ENCODE peak calls at places on chromosomes 16 and 17, in five cellular contexts. One of them, this sample, is unnamed.

GRCh38 chr16:83176802-83177201 is 550.0 kb downstream of the CDH13 start:
- DNase-seq in GM12878: no peak
- DNase-seq in upper lobe of right lung: no peak
- DNase-seq in colonic mucosa: no peak
- DNase-seq in spleen: no peak
- DNase-seq in this sample: no peak

GRCh38 chr17:50177983-50178834 is 12.4 kb downstream of the SGCA start:
- DNase-seq in GM12878: no peak
- DNase-seq in upper lobe of right lung: peak; percentile 88
- DNase-seq in colonic mucosa: peak; percentile 84
- DNase-seq in spleen: peak; percentile 91
- DNase-seq in this sample: peak; percentile 79

GRCh38 chr16:3328643-3329042 is 23.3 kb downstream of the ZNF75A start:
- DNase-seq in GM12878: no peak
- DNase-seq in upper lobe of right lung: no peak
- DNase-seq in colonic mucosa: peak; percentile 68
- DNase-seq in spleen: no peak
- DNase-seq in this sample: peak; percentile 57

GRCh38 chr17:32513579-32513978 is 26.8 kb downstream of the CDK5R1 start:
- DNase-seq in GM12878: no peak
- DNase-seq in upper lobe of right lung: no peak
- DNase-seq in colonic mucosa: no peak
- DNase-seq in spleen: no peak
- DNase-seq in this sample: no peak

GRCh38 chr16:2474877-2475412 is at the start of gene TBC1D24:
- DNase-seq in GM12878: no peak
- DNase-seq in upper lobe of right lung: peak; percentile 95
- DNase-seq in colonic mucosa: peak; percentile 87
- DNase-seq in spleen: peak; percentile 97
- DNase-seq in this sample: peak; percentile 90

GRCh38 chr16:50173318-50173717 is 20.2 kb downstream of the TENT4B start:
- DNase-seq in GM12878: no peak
- DNase-seq in upper lobe of right lung: no peak
- DNase-seq in colonic mucosa: no peak
- DNase-seq in spleen: no peak
- DNase-seq in this sample: no peak

GRCh38 chr16:69924777-69925191 is 26.4 kb upstream of the CLEC18A start:
- DNase-seq in GM12878: no peak
- DNase-seq in upper lobe of right lung: no peak
- DNase-seq in colonic mucosa: no peak
- DNase-seq in spleen: no peak
- DNase-seq in this sample: no peak

GRCh38 chr17:29931253-29931932 is 1.4 kb upstream of the SSH2 start:
- DNase-seq in GM12878: peak; percentile 90
- DNase-seq in upper lobe of right lung: peak; percentile 68
- DNase-seq in colonic mucosa: peak; percentile 75
- DNase-seq in spleen: peak; percentile 83
- DNase-seq in this sample: peak; percentile 70

GRCh38 chr17:27320222-27320560 is 26.3 kb downstream of the WSB1 start:
- DNase-seq in GM12878: no peak
- DNase-seq in upper lobe of right lung: no peak
- DNase-seq in colonic mucosa: no peak
- DNase-seq in spleen: no peak
- DNase-seq in this sample: no peak

DNA sequence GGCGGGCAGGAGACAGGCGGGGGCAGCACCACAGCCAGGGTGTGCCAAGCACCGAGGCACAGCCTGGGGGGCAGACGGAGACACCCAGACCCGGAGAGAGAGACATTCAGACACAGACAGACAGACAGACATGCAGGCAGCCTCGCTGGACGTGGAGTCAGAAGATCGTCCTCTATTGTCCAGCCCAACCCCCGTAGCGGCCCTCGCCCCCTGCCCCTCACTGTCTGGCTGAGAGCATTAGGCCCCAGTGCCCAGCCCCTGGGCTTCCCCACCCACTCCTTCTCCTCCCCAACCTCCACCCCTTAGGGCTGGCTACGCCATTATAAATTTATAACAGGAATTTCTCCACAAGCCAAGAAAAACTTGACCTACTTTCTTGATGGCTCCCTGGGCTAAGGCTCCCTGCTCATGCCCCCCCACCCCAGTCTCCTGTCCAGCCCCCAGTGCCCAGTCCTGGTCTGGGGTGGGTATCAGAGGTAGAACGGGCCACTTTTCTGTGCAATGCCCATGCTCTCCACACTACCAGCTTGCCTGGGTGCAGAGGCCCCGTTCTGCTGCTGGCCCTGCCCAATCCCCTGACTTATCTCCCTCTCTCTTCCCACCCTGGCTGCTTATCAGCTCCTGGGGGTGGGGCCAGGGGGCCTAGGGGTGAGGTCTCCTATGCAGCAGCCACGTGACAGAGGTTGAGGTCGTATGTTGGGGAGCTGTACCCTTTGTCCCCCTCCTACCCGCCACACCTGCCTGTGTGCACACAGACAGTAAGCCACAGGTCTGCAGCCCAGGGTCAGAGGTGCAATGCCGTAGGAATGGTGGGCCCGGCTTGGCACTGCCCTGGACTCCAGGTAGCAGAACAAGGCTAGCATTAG is 9.9 kb downstream of the THRA start:
- DNase-seq in GM12878: no peak
- DNase-seq in upper lobe of right lung: no peak
- DNase-seq in colonic mucosa: peak; percentile 84
- DNase-seq in spleen: no peak
- DNase-seq in this sample: peak; percentile 80
- H3K4me1 ChIP-seq in GM12878: peaks cover 29% of the 10 kb centered on the region
- H3K4me1 ChIP-seq in upper lobe of right lung: peaks cover 88% of the 10 kb centered on the region
- H3K4me1 ChIP-seq in colonic mucosa: peaks cover 72% of the 10 kb centered on the region
- H3K4me1 ChIP-seq in spleen: peaks cover 89% of the 10 kb centered on the region
- H3K4me1 ChIP-seq in this sample: peaks cover 90% of the 10 kb centered on the region

GRCh38 chr17:57369509-57369945 is 113.2 kb downstream of the MSI2 start:
- DNase-seq in GM12878: no peak
- DNase-seq in upper lobe of right lung: no peak
- DNase-seq in colonic mucosa: no peak
- DNase-seq in spleen: no peak
- DNase-seq in this sample: no peak
- H3K4me1 ChIP-seq in GM12878: peaks cover 52% of the 10 kb centered on the region
- H3K4me1 ChIP-seq in upper lobe of right lung: peaks cover 15% of the 10 kb centered on the region
- H3K4me1 ChIP-seq in colonic mucosa: peaks cover 3% of the 10 kb centered on the region
- H3K4me1 ChIP-seq in spleen: peaks cover 44% of the 10 kb centered on the region
- H3K4me1 ChIP-seq in this sample: peaks cover 6% of the 10 kb centered on the region

GRCh38 chr17:82229686-82230626 is 1.1 kb downstream of the SLC16A3 start:
- DNase-seq in GM12878: no peak
- DNase-seq in upper lobe of right lung: peak; percentile 74
- DNase-seq in colonic mucosa: peak; percentile 42
- DNase-seq in spleen: peak; percentile 87
- DNase-seq in this sample: peak; percentile 27
- H3K4me1 ChIP-seq in GM12878: peaks cover 29% of the 10 kb centered on the region
- H3K4me1 ChIP-seq in upper lobe of right lung: peaks cover 32% of the 10 kb centered on the region
- H3K4me1 ChIP-seq in colonic mucosa: peaks cover 5% of the 10 kb centered on the region
- H3K4me1 ChIP-seq in spleen: peaks cover 79% of the 10 kb centered on the region
- H3K4me1 ChIP-seq in this sample: peaks cover 21% of the 10 kb centered on the region

GRCh38 chr17:21165922-21166598 is 39.3 kb downstream of the DHRS7B start:
- DNase-seq in GM12878: no peak
- DNase-seq in upper lobe of right lung: no peak
- DNase-seq in colonic mucosa: no peak
- DNase-seq in spleen: no peak
- DNase-seq in this sample: no peak
- H3K4me1 ChIP-seq in GM12878: peaks cover 2% of the 10 kb centered on the region
- H3K4me1 ChIP-seq in upper lobe of right lung: peaks cover 58% of the 10 kb centered on the region
- H3K4me1 ChIP-seq in colonic mucosa: no peaks in the 10 kb centered on the region
- H3K4me1 ChIP-seq in spleen: peaks cover 48% of the 10 kb centered on the region
- H3K4me1 ChIP-seq in this sample: peaks cover 31% of the 10 kb centered on the region

DNA sequence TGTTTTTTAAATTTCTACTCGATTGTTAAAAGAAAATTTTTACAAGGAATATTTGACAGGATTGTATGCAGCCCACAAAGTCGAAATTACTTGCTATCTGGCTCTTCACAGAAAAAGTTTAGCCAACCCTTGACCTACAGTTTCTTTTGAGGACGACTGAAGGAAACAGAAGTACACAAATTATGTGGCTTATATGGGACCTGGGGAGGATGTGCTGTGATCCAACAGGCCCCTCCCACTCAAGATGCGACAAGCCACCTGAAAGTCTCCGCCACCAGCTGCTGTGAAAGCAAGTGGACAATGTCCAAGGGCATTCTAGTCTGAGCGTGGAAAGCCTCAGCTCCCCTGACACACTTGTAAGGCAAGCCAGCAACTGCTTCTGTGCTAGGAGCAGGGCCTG is 42.4 kb upstream of the SLC25A19 start:
- DNase-seq in GM12878: no peak
- DNase-seq in upper lobe of right lung: no peak
- DNase-seq in colonic mucosa: no peak
- DNase-seq in spleen: no peak
- DNase-seq in this sample: peak; percentile 37
- H3K4me1 ChIP-seq in GM12878: peaks cover 7% of the 10 kb centered on the region
- H3K4me1 ChIP-seq in upper lobe of right lung: peaks cover 7% of the 10 kb centered on the region
- H3K4me1 ChIP-seq in colonic mucosa: no peaks in the 10 kb centered on the region
- H3K4me1 ChIP-seq in spleen: peaks cover 82% of the 10 kb centered on the region
- H3K4me1 ChIP-seq in this sample: no peaks in the 10 kb centered on the region

GRCh38 chr16:57803413-57803990 is 1.2 kb upstream of the KIFC3 start:
- DNase-seq in GM12878: no peak
- DNase-seq in upper lobe of right lung: no peak
- DNase-seq in colonic mucosa: no peak
- DNase-seq in spleen: no peak
- DNase-seq in this sample: no peak
- H3K4me1 ChIP-seq in GM12878: peaks cover 5% of the 10 kb centered on the region
- H3K4me1 ChIP-seq in upper lobe of right lung: peaks cover 65% of the 10 kb centered on the region
- H3K4me1 ChIP-seq in colonic mucosa: peaks cover 11% of the 10 kb centered on the region
- H3K4me1 ChIP-seq in spleen: peaks cover 57% of the 10 kb centered on the region
- H3K4me1 ChIP-seq in this sample: peaks cover 29% of the 10 kb centered on the region

This sample was measured in transverse colon.